ENCODE peak calls at places on chromosomes 12 and 14, in four cellular contexts. R is HCT116, N is tibial nerve, M is uterus. I is an unnamed sample.

GRCh38 chr12:89390802-89391673 is 38.7 kb upstream of the DUSP6 start:
- DNase-seq in R (no peak), N (no peak), M (no peak), I (peak; percentile 70)

GRCh38 chr12:66699738-66700482 is 21.0 kb upstream of the GRIP1 start:
- DNase-seq in R (no peak), N (no peak), M (no peak), I (no peak)

GRCh38 chr12:88266851-88267360 is 124.8 kb downstream of the TMTC3 start:
- DNase-seq in R (no peak), N (no peak), M (no peak), I (no peak)

GRCh38 chr12:6722863-6723262 is 983 bp upstream of the COPS7A start:
- DNase-seq in R (no peak), N (no peak), M (no peak), I (no peak)

GRCh38 chr12:51932218-51933076 is 19.1 kb upstream of the ACVR1B start:
- DNase-seq in R (no peak), N (no peak), M (peak; percentile 31), I (no peak)

GRCh38 chr12:41437578-41437977 is 249.5 kb downstream of the PDZRN4 start:
- DNase-seq in R (no peak), N (no peak), M (no peak), I (no peak)

GRCh38 chr12:96294831-96295230 is 100.7 kb downstream of the ELK3 start:
- DNase-seq in R (no peak), N (no peak), M (no peak), I (no peak)

GRCh38 chr12:18898469-18898868 is 160.6 kb downstream of the CAPZA3 start:
- DNase-seq in R (no peak), N (no peak), M (no peak), I (no peak)

GRCh38 chr14:88078525-88078924 is 73.6 kb downstream of the GPR65 start:
- DNase-seq in R (no peak), N (no peak), M (no peak), I (no peak)

GRCh38 chr12:15562263-15562662 is 226.9 kb downstream of the EPS8 start:
- DNase-seq in R (no peak), N (no peak), M (no peak), I (no peak)

GRCh38 chr12:126051611-126052107 is 986.4 kb downstream of the AACS start:
- DNase-seq in R (no peak), N (no peak), M (no peak), I (no peak)

GRCh38 chr14:90642239-90642717 is 174.0 kb downstream of the TTC7B start:
- DNase-seq in R (no peak), N (no peak), M (no peak), I (peak; percentile 71)

GRCh38 chr12:52980096-52980694 is 26.1 kb upstream of the EIF4B start:
- DNase-seq in R (no peak), N (no peak), M (no peak), I (peak; percentile 47)

GRCh38 chr14:58426819-58427288 is 477 bp downstream of the TIMM9 start:
- DNase-seq in R (no peak), N (peak; percentile 48), M (peak; percentile 43), I (peak; percentile 77)

DNA sequence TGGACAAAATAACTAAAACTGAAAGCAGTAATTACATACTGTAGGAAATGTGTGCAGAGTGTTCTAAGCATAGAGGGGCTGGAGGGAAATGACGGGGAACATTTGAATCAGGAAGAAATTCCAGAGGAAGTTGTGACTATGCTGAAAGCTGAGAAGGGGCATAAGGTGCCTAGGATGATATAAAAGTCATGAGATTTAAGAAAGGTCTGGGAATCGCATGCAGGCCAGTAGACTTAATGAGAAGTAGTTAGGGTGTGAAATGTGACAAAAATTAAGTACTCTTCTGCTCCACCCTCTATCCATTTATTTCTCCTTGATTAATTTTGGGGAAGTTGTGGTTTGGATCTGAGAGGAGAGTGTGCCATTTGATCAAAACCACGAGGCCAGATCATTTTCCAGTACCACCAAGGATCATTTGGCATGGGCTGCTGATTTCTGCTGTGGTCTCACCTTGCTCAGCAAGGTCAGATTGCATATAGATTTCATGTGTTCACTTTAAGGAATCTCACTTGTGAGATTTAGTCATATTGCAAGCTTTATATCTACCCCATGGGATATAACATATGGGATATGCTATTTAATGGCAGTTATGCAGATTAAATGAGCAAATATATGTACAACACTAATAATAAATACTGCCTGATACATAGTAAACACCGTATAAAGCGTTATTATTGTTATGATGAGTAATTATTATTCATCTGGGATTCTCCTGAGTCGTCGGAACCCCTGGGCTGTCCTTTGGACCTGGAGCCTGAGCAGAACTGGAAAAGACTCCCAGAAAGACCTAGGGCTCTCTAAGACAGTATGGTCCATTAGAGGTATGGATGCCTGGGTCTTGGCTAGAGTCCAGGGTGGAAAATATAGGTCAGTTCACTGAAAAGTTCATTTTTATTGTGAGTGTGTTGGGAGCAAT is 72.3 kb downstream of the SRGAP1 start:
- DNase-seq in R (no peak), N (no peak), M (no peak), I (no peak)
- H3K4me3 ChIP-seq in R (no peak overlapping the region), N (no peak overlapping the region), M (no peak overlapping the region), I (no peak overlapping the region)

GRCh38 chr14:77184396-77185092 is 2.9 kb downstream of the TMEM63C start:
- DNase-seq in R (no peak), N (no peak), M (no peak), I (no peak)

GRCh38 chr14:77185093-77185465 is 3.5 kb downstream of the TMEM63C start:
- DNase-seq in R (no peak), N (no peak), M (no peak), I (no peak)

GRCh38 chr14:77181124-77181602 is 435 bp upstream of the TMEM63C start:
- DNase-seq in R (no peak), N (no peak), M (no peak), I (no peak)

GRCh38 chr14:77181603-77182437 is at the start of gene TMEM63C:
- DNase-seq in R (peak; percentile 93), N (no peak), M (no peak), I (peak; percentile 90)

GRCh38 chr14:77183896-77184295 is 2.3 kb downstream of the TMEM63C start:
- DNase-seq in R (no peak), N (no peak), M (no peak), I (no peak)
- H3K4me3 ChIP-seq in R (no peak overlapping the region), N (no peak overlapping the region), M (no peak overlapping the region), I (no peak overlapping the region)

DNA sequence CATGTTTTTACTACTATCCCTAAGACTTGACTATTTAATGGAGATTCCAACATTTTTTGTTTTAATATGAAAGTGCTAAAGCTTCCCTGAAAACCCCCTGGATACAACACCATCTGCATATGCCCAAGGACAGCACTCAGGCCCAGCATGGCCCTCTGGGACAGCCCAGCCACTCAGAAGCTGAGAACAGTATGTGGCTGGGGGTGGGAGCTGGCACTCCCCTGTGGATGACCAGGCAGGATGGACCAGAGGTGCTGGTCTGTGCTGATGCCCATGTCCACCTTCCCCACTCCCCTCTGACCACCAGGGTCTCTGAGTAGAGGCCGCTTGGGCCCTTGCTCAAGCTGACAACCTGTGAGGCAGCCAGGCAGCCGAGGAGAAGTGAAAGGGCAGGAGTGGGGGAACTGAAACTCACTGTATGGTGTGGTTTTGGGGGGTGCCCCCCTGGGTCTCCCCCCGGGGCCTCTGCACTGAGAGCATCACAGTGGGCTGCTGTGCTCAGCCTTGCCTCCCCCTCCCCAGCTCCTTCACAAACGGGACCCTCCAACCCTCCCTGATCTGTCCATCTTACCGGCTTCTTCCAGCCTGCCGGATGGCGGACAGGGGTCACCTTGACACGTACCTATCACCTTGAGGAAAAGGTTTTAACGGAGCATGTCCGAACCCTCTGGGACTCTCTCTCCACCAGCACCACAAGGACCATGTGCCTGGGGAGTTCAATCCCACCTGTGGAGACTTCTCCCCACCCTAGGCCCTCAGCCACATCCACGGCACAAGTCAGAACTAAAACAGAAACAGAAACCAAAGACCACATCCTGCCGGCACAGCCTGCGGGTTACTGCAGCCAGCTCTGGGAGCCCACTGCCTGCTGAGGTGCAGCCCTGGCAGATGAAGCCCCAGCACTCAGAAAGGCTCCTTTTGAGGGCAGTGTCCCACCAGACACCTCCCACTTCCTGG is at the start of gene TMEM229B:
- DNase-seq in R (no peak), N (no peak), M (no peak), I (no peak)
- H3K4me3 ChIP-seq in R (no peak within 1 kb of the TSS), N (peak within 1 kb of the TSS; percentile 47), M (peak within 1 kb of the TSS; percentile 22), I (no peak within 1 kb of the TSS)

DNA sequence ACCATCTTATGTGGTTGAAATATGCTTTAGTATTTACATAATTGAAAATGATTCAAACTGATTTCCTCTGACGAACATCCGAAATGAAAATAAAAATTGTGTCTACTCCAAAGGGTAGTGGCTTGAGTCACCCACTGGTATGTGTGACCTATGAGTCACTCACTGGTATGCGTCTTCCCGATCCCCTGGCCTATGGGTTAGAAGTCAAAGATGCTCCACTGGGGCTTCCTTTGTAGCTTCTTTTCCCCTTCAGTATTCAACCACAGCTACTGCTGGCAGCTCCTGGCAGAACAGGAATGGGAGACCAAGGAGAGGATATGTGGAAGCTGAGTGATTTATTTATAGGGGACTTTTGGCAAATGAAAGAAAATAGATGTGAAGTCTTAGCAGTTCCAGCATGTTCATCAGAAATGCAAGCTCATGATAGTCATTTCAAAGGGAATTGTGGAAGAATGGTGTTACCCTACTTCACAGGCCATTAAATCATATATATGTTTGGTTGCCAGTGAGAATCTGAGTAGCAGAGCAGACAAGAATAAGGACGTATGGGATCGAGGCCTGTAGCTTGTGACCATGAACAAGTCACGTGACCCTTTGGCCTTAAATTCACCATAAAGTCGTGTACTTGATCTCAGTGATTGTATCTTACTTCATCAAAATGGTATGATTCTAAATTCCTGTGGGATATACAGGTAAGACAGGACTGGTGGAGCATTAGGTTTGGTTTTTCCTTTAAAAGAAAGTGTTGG is 108.3 kb downstream of the CRADD start:
- DNase-seq in R (peak; percentile 85), N (peak; percentile 63), M (peak; percentile 77), I (peak; percentile 73)
- H3K4me3 ChIP-seq in R (no peak overlapping the region), N (no peak overlapping the region), M (no peak overlapping the region), I (no peak overlapping the region)

GRCh38 chr14:33369972-33370371 is 431.3 kb downstream of the NPAS3 start:
- DNase-seq in R (no peak), N (no peak), M (no peak), I (no peak)
- H3K4me3 ChIP-seq in R (no peak overlapping the region), N (no peak overlapping the region), M (no peak overlapping the region), I (no peak overlapping the region)

GRCh38 chr12:101881228-101881627 is 3.8 kb downstream of the DRAM1 start:
- DNase-seq in R (no peak), N (no peak), M (no peak), I (no peak)

GRCh38 chr12:101876861-101877815 is at the start of gene DRAM1:
- DNase-seq in R (peak; percentile 56), N (peak; percentile 83), M (peak; percentile 91), I (peak; percentile 91)

GRCh38 chr12:101875112-101875961 is 2.0 kb upstream of the DRAM1 start:
- DNase-seq in R (no peak), N (no peak), M (no peak), I (no peak)

GRCh38 chr12:101880769-101881168 is 3.4 kb downstream of the DRAM1 start:
- DNase-seq in R (no peak), N (no peak), M (no peak), I (no peak)

GRCh38 chr12:101877816-101878811 is 734 bp downstream of the DRAM1 start:
- DNase-seq in R (no peak), N (peak; percentile 26), M (peak; percentile 47), I (peak; percentile 42)
- H3K4me3 ChIP-seq in R (peak overlapping the region; percentile 82), N (peak overlapping the region; percentile 61), M (peak overlapping the region; percentile 89), I (peak overlapping the region; percentile 95)